ENCODE peak calls at places on chromosomes 6 and 20, in eight cellular contexts. G is RWPE1, Z is astrocyte of the cerebellum, Y is lower leg skin, A is mesothelial cell of epicardium, E is mucosa of descending colon, K is choroid plexus epithelial cell, D is psoas muscle. F is an unnamed sample.

GRCh38 chr6:154721460-154721859 is 11.8 kb upstream of the SCAF8 start:
- DNase-seq in K (peak; percentile 83), Z (peak; percentile 95), E (no peak), D (no peak), A (no peak), Y (no peak), G (peak; percentile 26), F (no peak)

GRCh38 chr6:28182255-28182654 is 40.6 kb downstream of the ZKSCAN8 start:
- DNase-seq in K (no peak), Z (no peak), Y (no peak), G (no peak), A (no peak), E (no peak), D (no peak), F (no peak)

GRCh38 chr6:148407372-148407771 is 64.7 kb downstream of the SASH1 start:
- DNase-seq in D (peak; percentile 68), Z (peak; percentile 95), G (peak; percentile 58), A (no peak), K (peak; percentile 91), E (peak; percentile 22), Y (peak; percentile 63), F (peak; percentile 85)

GRCh38 chr6:117817499-117817898 is 89.6 kb upstream of the SLC35F1 start:
- DNase-seq in G (no peak), A (no peak), K (no peak), E (no peak), Z (no peak), Y (no peak), D (no peak), F (no peak)

GRCh38 chr6:117907600-117908245 is 659 bp downstream of the SLC35F1 start:
- DNase-seq in E (no peak), Z (no peak), G (no peak), K (no peak), A (peak; percentile 25), Y (no peak), D (no peak), F (no peak)

GRCh38 chr6:159919011-159919511 is 28.3 kb downstream of the MAS1 start:
- DNase-seq in D (no peak), A (no peak), G (no peak), Y (no peak), Z (no peak), E (no peak), K (peak; percentile 72), F (no peak)

GRCh38 chr20:50333856-50334255 is 143.2 kb downstream of the CEBPB start:
- DNase-seq in A (no peak), Y (peak; percentile 59), G (peak; percentile 96), D (no peak), E (no peak), Z (peak; percentile 80), K (peak; percentile 86), F (peak; percentile 73)

GRCh38 chr20:12171927-12172581 is 254.4 kb downstream of the BTBD3 start:
- DNase-seq in A (no peak), Y (no peak), D (no peak), K (peak; percentile 87), E (no peak), Z (peak; percentile 93), G (no peak), F (peak; percentile 31)

GRCh38 chr20:34538671-34539123 is 19.8 kb upstream of the MAP1LC3A start:
- DNase-seq in Y (no peak), A (no peak), K (peak; percentile 73), Z (no peak), D (peak; percentile 76), E (peak; percentile 65), G (peak; percentile 42), F (peak; percentile 39)

GRCh38 chr20:2890743-2891142 is 17.5 kb downstream of the PTPRA start:
- DNase-seq in Y (no peak), G (peak; percentile 60), D (no peak), A (no peak), K (peak; percentile 38), Z (no peak), E (no peak), F (no peak)

GRCh38 chr6:4727671-4728435 is 48.4 kb upstream of the CDYL start:
- DNase-seq in G (no peak), A (no peak), E (peak; percentile 65), K (no peak), Z (no peak), D (no peak), Y (no peak), F (no peak)

DNA sequence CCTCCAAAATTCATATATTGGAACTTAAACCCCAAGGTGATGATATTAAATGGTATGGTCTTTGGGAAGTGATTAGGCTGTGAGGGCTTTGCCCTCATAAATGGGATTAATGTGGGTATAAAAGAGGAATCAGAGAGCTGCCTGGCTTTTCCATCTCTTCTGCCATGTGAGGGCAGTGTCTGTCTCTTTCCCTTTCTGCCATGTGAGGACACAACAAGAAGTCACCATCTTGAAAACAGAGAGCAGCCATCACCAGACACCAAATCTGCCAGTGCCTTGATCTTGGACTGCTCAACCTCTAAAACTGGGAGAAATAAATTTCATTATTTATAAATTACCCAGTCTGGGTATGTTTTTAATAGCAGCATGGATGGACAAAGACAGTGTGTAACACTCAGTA is 263.0 kb downstream of the PAX1 start:
- DNase-seq in Z (no peak), D (no peak), A (no peak), E (no peak), Y (no peak), K (no peak), G (no peak), F (no peak)
- TF ChIP-seq CTCF in Z (no peak), D (no peak), A (no peak), E (no peak), Y (no peak), K (no peak), G (no peak), F (no peak)

GRCh38 chr6:86707545-86708120 is 229.7 kb upstream of the HTR1E start:
- DNase-seq in Y (no peak), K (no peak), A (no peak), G (no peak), Z (no peak), E (no peak), D (no peak), F (no peak)

GRCh38 chr6:86712039-86712438 is 225.3 kb upstream of the HTR1E start:
- DNase-seq in Z (no peak), K (no peak), G (no peak), Y (no peak), D (no peak), E (no peak), A (no peak), F (no peak)

GRCh38 chr6:86706449-86706848 is 230.9 kb upstream of the HTR1E start:
- DNase-seq in E (no peak), G (no peak), A (no peak), K (no peak), D (no peak), Z (no peak), Y (no peak), F (no peak)
- TF ChIP-seq CTCF in E (no peak), G (no peak), A (no peak), K (no peak), D (no peak), Z (no peak), Y (no peak), F (no peak)

DNA sequence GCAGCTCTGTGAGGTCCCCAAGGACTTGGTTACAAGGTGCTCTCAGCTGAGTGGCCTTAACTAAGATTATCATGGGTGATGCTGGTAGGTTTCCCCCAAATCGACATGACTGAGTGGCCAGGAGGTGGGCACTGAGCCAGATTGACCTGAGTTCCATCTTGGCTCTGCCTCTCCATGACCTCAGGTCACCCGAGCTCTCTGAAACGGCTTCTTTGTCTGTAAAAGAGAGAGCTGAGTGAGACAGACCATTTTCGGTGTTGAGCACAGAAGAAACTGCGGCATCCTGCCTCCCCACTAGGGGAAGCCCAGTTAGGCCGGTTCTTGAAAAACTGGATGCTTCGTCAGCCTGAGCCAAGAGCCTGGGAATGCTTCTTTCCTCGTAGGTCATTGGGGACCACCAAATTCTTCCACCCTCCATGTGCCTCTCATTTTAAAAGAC is 14.1 kb upstream of the STX16 start:
- DNase-seq in A (no peak), Y (no peak), D (no peak), G (no peak), Z (no peak), K (no peak), E (no peak), F (no peak)
- TF ChIP-seq CTCF in A (peak; percentile 22), Y (no peak), D (no peak), G (no peak), Z (peak; percentile 35), K (peak; percentile 60), E (no peak), F (no peak)

DNA sequence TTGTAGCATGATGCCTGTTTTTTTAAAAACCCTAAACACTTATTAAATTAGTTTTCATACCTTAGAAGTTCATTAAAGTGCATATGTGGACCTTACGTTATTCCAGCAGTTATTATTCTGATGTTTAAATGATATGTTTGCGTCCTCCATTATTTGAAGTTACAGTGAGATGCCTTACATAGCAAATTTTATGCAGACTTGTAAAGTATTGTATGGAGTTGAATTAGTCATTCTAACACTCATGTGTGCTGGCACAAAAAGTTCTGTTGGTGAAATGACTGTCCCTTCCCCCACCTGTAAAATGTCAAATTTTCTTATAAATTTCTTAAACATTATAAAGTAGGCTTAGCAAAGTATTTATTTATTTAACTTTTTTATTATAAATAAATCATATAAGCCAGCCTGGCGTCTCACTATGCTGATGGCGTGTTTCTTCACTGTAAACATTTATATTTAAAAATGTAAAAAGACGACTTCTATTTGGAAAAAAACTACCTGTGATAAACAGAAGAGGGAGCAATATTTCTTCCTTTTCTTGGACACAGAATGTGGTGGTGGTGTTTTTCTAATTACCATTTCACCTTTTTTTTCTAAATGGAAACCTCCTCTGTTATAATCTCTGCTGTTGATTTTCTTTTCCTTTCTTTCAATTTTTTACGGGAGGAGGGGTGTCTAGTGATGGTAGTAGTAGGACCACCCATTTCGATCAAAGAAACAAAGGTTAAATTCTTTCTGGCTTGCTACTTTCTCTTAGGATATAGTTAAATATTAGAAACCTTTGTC is 155.4 kb downstream of the RFPL4B start:
- DNase-seq in Z (peak; percentile 20), K (peak; percentile 56), E (no peak), D (no peak), Y (no peak), A (no peak), G (peak; percentile 8), F (no peak)
- TF ChIP-seq CTCF in Z (peak; percentile 22), K (peak; percentile 54), E (no peak), D (no peak), Y (no peak), A (peak; percentile 43), G (no peak), F (peak; percentile 40)

DNA sequence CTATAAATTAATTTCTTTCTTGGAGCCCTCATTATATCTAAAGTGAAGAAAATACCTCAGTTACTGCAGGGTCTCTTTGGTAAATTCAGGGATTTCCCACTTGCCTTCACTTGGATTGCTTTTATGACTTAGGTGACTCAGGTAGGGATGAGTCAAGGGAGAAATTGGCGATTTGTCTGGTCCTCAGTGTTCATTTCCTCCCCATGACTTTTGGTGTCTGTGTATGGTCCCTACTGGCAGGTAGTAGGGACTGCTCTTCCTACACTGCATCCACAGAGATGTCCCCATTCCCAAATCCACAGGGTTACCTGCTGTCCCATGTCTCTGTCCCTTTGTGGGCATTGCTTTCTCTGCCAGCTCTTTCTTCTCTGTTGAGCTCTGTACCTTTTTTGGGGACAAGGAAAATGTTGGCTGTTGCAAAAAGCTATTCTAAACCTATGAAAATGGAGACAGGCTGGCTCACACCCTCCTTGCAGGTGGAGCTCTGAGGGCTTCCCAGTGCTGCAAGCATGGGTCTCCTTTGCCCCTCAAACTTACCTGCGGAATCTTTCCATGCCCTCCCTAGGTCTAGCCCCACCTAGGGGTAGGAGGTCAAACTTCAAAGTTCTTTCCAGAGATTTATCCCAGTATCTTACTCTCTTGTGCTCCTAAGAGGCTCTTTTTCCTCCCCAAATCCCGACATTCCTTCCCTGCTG is 211.9 kb downstream of the ZNF217 start:
- DNase-seq in Z (no peak), E (no peak), A (no peak), G (no peak), D (no peak), Y (no peak), K (no peak), F (no peak)
- TF ChIP-seq CTCF in Z (no peak), E (no peak), A (peak; percentile 51), G (no peak), D (no peak), Y (no peak), K (no peak), F (no peak)

GRCh38 chr6:158506577-158506976 is 53.3 kb upstream of the TMEM181 start:
- DNase-seq in Z (no peak), E (peak; percentile 12), A (no peak), Y (no peak), G (no peak), K (peak; percentile 11), D (no peak), F (no peak)
- TF ChIP-seq CTCF in Z (peak; percentile 35), E (no peak), A (no peak), Y (no peak), G (no peak), K (peak; percentile 38), D (no peak), F (no peak)